ENCODE peak calls at places on chromosomes 5 and 9, in five cellular contexts. O is brain microvascular endothelial cell; S is GM06990; Y is fibroblast of the aortic adventitia; I is CD4-positive, alpha-beta T cell. H is an unnamed sample.

GRCh38 chr9:34046784-34047379 is 1.8 kb downstream of the UBAP2 start:
- DNase-seq in Y (no peak), I (no peak), O (no peak), S (no peak), H (no peak)

GRCh38 chr9:130576176-130576575 is 3.2 kb upstream of the FUBP3 start:
- DNase-seq in I (no peak), S (no peak), Y (no peak), O (no peak), H (no peak)

GRCh38 chr5:96821260-96821916 is 13.6 kb upstream of the ERAP1 start:
- DNase-seq in S (no peak), Y (no peak), I (no peak), O (no peak), H (no peak)

GRCh38 chr5:73373814-73374510 is 74.6 kb downstream of the FOXD1 start:
- DNase-seq in Y (peak), S (no peak), I (no peak), O (no peak), H (no peak)

GRCh38 chr5:139705655-139706587 is 57.8 kb downstream of the CXXC5 start:
- DNase-seq in O (no peak), S (no peak), Y (no peak), I (no peak), H (no peak)

GRCh38 chr9:74499111-74499601 is 2.0 kb downstream of the RORB start:
- DNase-seq in O (no peak), I (no peak), S (no peak), Y (no peak), H (peak)

GRCh38 chr9:133204993-133205336 is 4.1 kb downstream of the OBP2B start:
- DNase-seq in I (no peak), O (no peak), Y (no peak), S (no peak), H (no peak)

GRCh38 chr5:56601641-56602071 is 213.7 kb upstream of the MAP3K1 start:
- DNase-seq in S (no peak), Y (no peak), I (no peak), O (no peak), H (no peak)

GRCh38 chr9:21709464-21710058 is 92.9 kb upstream of the MTAP start:
- DNase-seq in I (peak), O (peak), Y (peak), S (peak), H (peak)

GRCh38 chr5:67246546-67246945 is 49.9 kb upstream of the CD180 start:
- DNase-seq in I (no peak), Y (no peak), O (no peak), S (no peak), H (no peak)

GRCh38 chr5:154412316-154412715 is 33.5 kb upstream of the SAP30L start:
- DNase-seq in S (no peak), O (no peak), I (no peak), Y (no peak), H (no peak)

GRCh38 chr5:138542956-138543729 is at the start of gene ETF1:
- DNase-seq in I (peak), O (peak), S (peak), Y (peak), H (peak)

GRCh38 chr5:142472306-142472951 is 147.6 kb upstream of the SPRY4 start:
- DNase-seq in O (peak), Y (peak), S (no peak), I (peak), H (no peak)

GRCh38 chr5:157253547-157253946 is 12.4 kb upstream of the CYFIP2 start:
- DNase-seq in S (no peak), Y (peak), I (no peak), O (peak), H (peak)

GRCh38 chr9:37187713-37188439 is 67.5 kb downstream of the ZCCHC7 start:
- DNase-seq in O (no peak), Y (no peak), I (no peak), S (peak), H (peak)

GRCh38 chr5:79759436-79759835 is 69.8 kb downstream of the CMYA5 start:
- DNase-seq in O (peak), I (no peak), Y (peak), S (no peak), H (no peak)

GRCh38 chr5:6595405-6595804 is 37.4 kb downstream of the NSUN2 start:
- DNase-seq in I (no peak), S (no peak), Y (no peak), O (no peak), H (no peak)

GRCh38 chr5:132259061-132259851 is 1.8 kb downstream of the PDLIM4 start:
- DNase-seq in I (no peak), S (no peak), O (peak), Y (peak), H (peak)

GRCh38 chr9:131629827-131630205 is 84.5 kb downstream of the PRRT1B start:
- DNase-seq in S (no peak), O (no peak), I (no peak), Y (no peak), H (no peak)

GRCh38 chr9:131627326-131627845 is 82.1 kb downstream of the PRRT1B start:
- DNase-seq in S (no peak), O (peak), Y (peak), I (no peak), H (no peak)

GRCh38 chr9:131630206-131630831 is 85.0 kb downstream of the PRRT1B start:
- DNase-seq in Y (no peak), S (peak), O (no peak), I (no peak), H (peak)

GRCh38 chr9:131627846-131628820 is 82.8 kb downstream of the PRRT1B start:
- DNase-seq in S (no peak), I (peak), O (peak), Y (peak), H (no peak)

GRCh38 chr9:131628821-131629197 is 83.5 kb downstream of the PRRT1B start:
- DNase-seq in O (no peak), I (no peak), S (no peak), Y (no peak), H (no peak)
- TF ChIP-seq CTCF in O (no peak), I (no peak), S (no peak), Y (no peak), H (no peak)

GRCh38 chr9:87097238-87097637 is 149.9 kb upstream of the GAS1 start:
- DNase-seq in I (no peak), O (no peak), S (no peak), Y (no peak), H (no peak)
- TF ChIP-seq CTCF in I (no peak), O (no peak), S (no peak), Y (no peak), H (no peak)

GRCh38 chr5:151597749-151598148 is 6.6 kb upstream of the FAT2 start:
- DNase-seq in I (no peak), Y (no peak), S (no peak), O (peak), H (no peak)
- TF ChIP-seq CTCF in I (no peak), Y (no peak), S (no peak), O (no peak), H (no peak)

GRCh38 chr5:53335115-53335514 is 145.3 kb upstream of the FST start:
- DNase-seq in S (no peak), I (no peak), Y (peak), O (no peak), H (no peak)
- TF ChIP-seq CTCF in S (no peak), I (no peak), Y (peak), O (peak), H (no peak)

GRCh38 chr9:83198336-83198735 is 135.4 kb upstream of the RASEF start:
- DNase-seq in S (no peak), Y (no peak), I (no peak), O (no peak), H (no peak)

GRCh38 chr9:83208065-83208850 is 145.3 kb upstream of the RASEF start:
- DNase-seq in S (no peak), I (no peak), Y (peak), O (no peak), H (no peak)

GRCh38 chr9:83200531-83200930 is 137.6 kb upstream of the RASEF start:
- DNase-seq in O (no peak), Y (no peak), S (no peak), I (no peak), H (no peak)

GRCh38 chr9:83199240-83199639 is 136.3 kb upstream of the RASEF start:
- DNase-seq in I (no peak), S (no peak), Y (peak), O (peak), H (no peak)

DNA sequence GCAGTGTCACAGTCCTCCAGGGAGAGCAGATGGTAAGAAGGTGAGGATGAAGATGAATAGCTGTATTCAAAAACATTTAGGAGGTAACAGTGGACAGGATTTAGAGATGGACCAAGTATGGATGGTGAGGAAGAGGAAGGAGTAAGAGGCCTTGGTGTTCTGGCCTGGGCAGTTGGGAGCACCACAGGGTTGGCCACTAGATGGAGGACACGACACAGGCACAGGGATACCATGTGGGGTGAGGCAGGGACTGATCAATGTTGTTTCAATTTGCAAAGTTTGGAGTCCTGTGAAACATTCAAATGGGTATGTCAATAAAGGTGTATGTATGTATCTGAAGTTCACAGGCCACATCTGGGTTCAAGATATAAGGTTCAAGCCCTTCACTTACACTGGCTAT is 141.1 kb upstream of the RASEF start:
- DNase-seq in S (no peak), O (no peak), I (no peak), Y (no peak), H (no peak)
- TF ChIP-seq CTCF in S (no peak), O (peak), I (no peak), Y (peak), H (no peak)

GRCh38 chr5:177312649-177313181 is 1.0 kb upstream of the MXD3 start:
- DNase-seq in S (peak), I (no peak), Y (no peak), O (no peak), H (no peak)
- TF ChIP-seq CTCF in S (peak), I (no peak), Y (no peak), O (no peak), H (peak)

H was measured in GM20000.